ENCODE peak calls at places on chromosomes 13 and 19, in seven cellular contexts. X is hippocampal formation; V is stimulated activated CD8-positive, alpha-beta memory T cell treated with anti-CD3 and anti-CD28 coated beads, Interleukin-15, amount 100 ng/mL, for 24 hours; E is psoas muscle; M is uterus; R is progenitor cell of endocrine pancreas; N is posterior vena cava. L is an unnamed sample.

GRCh38 chr19:19597809-19598306 is 20.6 kb downstream of the PBX4 start:
- DNase-seq in X (no peak), V (no peak), E (no peak), M (no peak), R (no peak), N (no peak), L (no peak)

GRCh38 chr13:44048326-44048725 is 168.6 kb downstream of the LACC1 start:
- DNase-seq in X (no peak), V (no peak), E (no peak), M (no peak), R (no peak), N (no peak), L (no peak)

GRCh38 chr19:10010247-10010691 is at the start of gene COL5A3:
- DNase-seq in X (no peak), V (no peak), E (peak; percentile 71), M (peak; percentile 76), R (no peak), N (peak; percentile 88), L (peak; percentile 77)

GRCh38 chr13:111153977-111154332 is 38.8 kb downstream of the ARHGEF7 start:
- DNase-seq in X (no peak), V (peak; percentile 29), E (no peak), M (no peak), R (peak; percentile 44), N (peak; percentile 87), L (no peak)

GRCh38 chr19:6417713-6418561 is 6.7 kb downstream of the KHSRP start:
- DNase-seq in X (peak; percentile 24), V (no peak), E (no peak), M (peak; percentile 66), R (no peak), N (no peak), L (no peak)

GRCh38 chr19:46133777-46134231 is 9.3 kb upstream of the IGFL3 start:
- DNase-seq in X (no peak), V (no peak), E (no peak), M (no peak), R (no peak), N (no peak), L (no peak)

GRCh38 chr13:59877933-59878332 is 285.8 kb downstream of the DIAPH3 start:
- DNase-seq in X (no peak), V (no peak), E (no peak), M (no peak), R (no peak), N (no peak), L (no peak)

GRCh38 chr19:41821003-41821735 is 23.3 kb downstream of the LYPD4 start:
- DNase-seq in X (no peak), V (no peak), E (no peak), M (no peak), R (no peak), N (no peak), L (no peak)

GRCh38 chr13:113595131-113595530 is 10.6 kb downstream of the TFDP1 start:
- DNase-seq in X (no peak), V (no peak), E (no peak), M (no peak), R (no peak), N (peak; percentile 37), L (no peak)

GRCh38 chr19:23345838-23346237 is 49.4 kb downstream of the ZNF91 start:
- DNase-seq in X (no peak), V (no peak), E (no peak), M (no peak), R (no peak), N (no peak), L (no peak)

GRCh38 chr13:89726690-89727435 is 1620.6 kb upstream of the MIR17HG start:
- DNase-seq in X (no peak), V (no peak), E (no peak), M (no peak), R (no peak), N (no peak), L (no peak)

GRCh38 chr19:16594131-16594586 is 21.9 kb upstream of the SLC35E1 start:
- DNase-seq in X (no peak), V (no peak), E (no peak), M (no peak), R (no peak), N (no peak), L (no peak)